ENCODE peak calls at places on chromosomes 4 and X, in ten cellular contexts. R is mucosa of descending colon, K is tibial nerve, F is endothelial cell of umbilical vein, Y is body of pancreas, U is OCI-LY7, B is Calu3, T is ovary, G is fibroblast of lung, D is mesothelial cell of epicardium. Z is an unnamed sample.

GRCh38 chr4:83993774-83994173 is 457.9 kb downstream of the GPAT3 start:
- DNase-seq in U (peak; percentile 3), B (no peak), Y (no peak), T (no peak), R (no peak), D (no peak), F (no peak), K (no peak), G (no peak), Z (no peak)

GRCh38 chrX:109782994-109783711 is 50.1 kb upstream of the ACSL4 start:
- DNase-seq in Y (no peak), B (no peak), U (no peak), G (no peak), F (peak; percentile 1), T (no peak), D (no peak), R (no peak), K (no peak), Z (no peak)

GRCh38 chrX:17584248-17584681 is 153.0 kb upstream of the SCML1 start:
- DNase-seq in K (no peak), G (peak; percentile 27), B (no peak), U (no peak), R (no peak), D (no peak), F (no peak), Y (no peak), T (no peak), Z (no peak)

GRCh38 chr4:77600521-77601451 is 4.8 kb upstream of the CXCL13 start:
- DNase-seq in U (peak; percentile 59), Y (peak; percentile 62), B (peak; percentile 38), G (peak; percentile 52), K (no peak), T (no peak), F (peak; percentile 29), R (no peak), D (no peak), Z (no peak)

GRCh38 chrX:22922961-22923360 is 76.8 kb upstream of the DDX53 start:
- DNase-seq in F (no peak), R (no peak), U (no peak), G (peak; percentile 88), B (no peak), K (no peak), Y (no peak), D (no peak), T (no peak), Z (no peak)

GRCh38 chrX:11480626-11481025 is 185.1 kb downstream of the ARHGAP6 start:
- DNase-seq in U (no peak), K (no peak), F (peak; percentile 70), Y (no peak), R (no peak), D (no peak), B (no peak), G (no peak), T (no peak), Z (no peak)

GRCh38 chr4:103095080-103095479 is 4.6 kb downstream of the BDH2 start:
- DNase-seq in B (no peak), U (no peak), T (no peak), G (no peak), R (no peak), D (no peak), K (no peak), F (no peak), Y (no peak), Z (no peak)

GRCh38 chr4:150096625-150097024 is 18.4 kb downstream of the DCLK2 start:
- DNase-seq in Y (no peak), D (no peak), K (no peak), T (no peak), U (no peak), G (no peak), F (no peak), B (no peak), R (no peak), Z (no peak)

GRCh38 chrX:46444011-46444410 is 101.2 kb downstream of the ZNF674 start:
- DNase-seq in Y (no peak), U (no peak), F (peak; percentile 78), T (no peak), R (no peak), G (peak; percentile 84), B (peak; percentile 36), D (no peak), K (no peak), Z (no peak)

GRCh38 chrX:46180258-46180687 is 364.9 kb downstream of the ZNF674 start:
- DNase-seq in B (peak; percentile 48), R (no peak), Y (no peak), U (no peak), K (no peak), F (no peak), G (peak; percentile 56), T (no peak), D (no peak), Z (no peak)

DNA sequence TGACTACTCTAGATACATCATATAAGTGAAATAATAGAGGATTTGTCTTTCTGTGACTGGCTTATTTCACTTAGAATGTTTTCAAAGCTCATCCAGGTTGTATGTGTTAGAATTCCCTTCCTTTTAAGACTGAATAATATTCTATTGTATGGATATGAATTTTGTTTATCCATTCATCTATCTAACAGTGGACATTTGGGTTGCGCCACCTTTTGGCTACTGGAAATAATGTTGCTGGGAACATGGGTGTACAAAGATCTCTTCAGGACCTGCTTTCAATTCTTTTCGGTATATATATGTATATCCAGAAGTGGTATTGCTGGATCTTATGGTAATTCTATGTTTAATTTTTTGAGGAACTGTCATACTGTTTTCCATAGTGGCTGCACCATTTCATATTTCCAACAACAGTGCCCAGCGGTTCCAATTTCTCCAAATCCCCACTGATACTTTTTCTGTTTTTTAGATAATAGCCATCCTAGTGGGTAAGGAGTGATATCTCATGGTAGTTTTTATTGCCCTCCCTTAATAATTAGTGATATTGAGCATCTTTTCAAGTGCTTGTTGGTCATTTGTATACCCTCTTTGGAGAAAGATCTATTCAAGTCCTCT is 3.4 kb upstream of the SCD5 start:
- DNase-seq in K (no peak), R (no peak), T (no peak), F (peak; percentile 63), U (peak; percentile 12), G (peak; percentile 59), Y (peak; percentile 58), B (peak; percentile 37), D (no peak), Z (no peak)
- TF ChIP-seq CTCF in K (peak; percentile 38), R (no peak), T (no peak), F (peak; percentile 42), U (peak; percentile 75), G (peak; percentile 59), Y (peak; percentile 35), B (no peak), D (no peak), Z (no peak)

GRCh38 chr4:185773419-185773818 is 38.6 kb downstream of the SORBS2 start:
- DNase-seq in K (no peak), R (no peak), B (no peak), T (no peak), G (no peak), Y (peak; percentile 88), F (peak; percentile 74), D (no peak), U (no peak), Z (no peak)

GRCh38 chr4:185775792-185776555 is 36.0 kb downstream of the SORBS2 start:
- DNase-seq in B (no peak), T (no peak), F (no peak), R (no peak), G (no peak), U (no peak), D (no peak), Y (no peak), K (no peak), Z (no peak)

GRCh38 chr4:185774076-185774731 is 37.8 kb downstream of the SORBS2 start:
- DNase-seq in T (no peak), Y (peak; percentile 48), K (no peak), D (no peak), U (no peak), G (no peak), B (no peak), R (no peak), F (peak; percentile 53), Z (no peak)

GRCh38 chr4:185772391-185773093 is 39.5 kb downstream of the SORBS2 start:
- DNase-seq in G (no peak), U (no peak), D (no peak), T (no peak), K (no peak), Y (peak; percentile 50), R (no peak), F (peak; percentile 56), B (no peak), Z (no peak)

GRCh38 chr4:185774815-185775684 is 36.9 kb downstream of the SORBS2 start:
- DNase-seq in R (no peak), F (peak; percentile 92), U (no peak), G (peak; percentile 82), Y (peak; percentile 70), B (peak; percentile 49), D (no peak), K (no peak), T (no peak), Z (no peak)
- TF ChIP-seq CTCF in R (no peak), F (no peak), U (no peak), G (peak; percentile 24), Y (no peak), B (no peak), D (no peak), K (no peak), T (no peak), Z (no peak)

DNA sequence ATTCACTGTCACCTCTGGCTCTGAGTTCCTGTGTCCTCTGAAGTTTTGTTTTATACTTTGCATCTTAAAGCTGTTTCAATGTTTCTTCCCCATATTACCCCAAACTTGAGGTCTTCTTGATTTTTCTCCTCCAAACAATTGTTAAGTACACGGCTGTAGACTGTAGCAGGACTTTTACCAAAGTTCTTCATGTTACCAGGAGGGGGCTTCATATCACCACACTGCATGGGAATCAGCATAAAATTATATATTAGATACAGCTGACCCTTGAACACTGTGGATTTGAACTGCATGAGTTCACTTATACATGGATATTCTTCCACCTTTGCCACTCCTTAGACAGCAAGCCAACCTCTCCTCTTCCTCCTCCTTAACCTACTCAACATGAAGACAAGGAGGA is 56.6 kb downstream of the SPATA18 start:
- DNase-seq in G (no peak), U (peak; percentile 1), R (no peak), F (no peak), K (no peak), T (no peak), Y (no peak), D (no peak), B (no peak), Z (no peak)
- TF ChIP-seq CTCF in G (no peak), U (peak; percentile 40), R (no peak), F (no peak), K (no peak), T (no peak), Y (no peak), D (no peak), B (no peak), Z (no peak)

DNA sequence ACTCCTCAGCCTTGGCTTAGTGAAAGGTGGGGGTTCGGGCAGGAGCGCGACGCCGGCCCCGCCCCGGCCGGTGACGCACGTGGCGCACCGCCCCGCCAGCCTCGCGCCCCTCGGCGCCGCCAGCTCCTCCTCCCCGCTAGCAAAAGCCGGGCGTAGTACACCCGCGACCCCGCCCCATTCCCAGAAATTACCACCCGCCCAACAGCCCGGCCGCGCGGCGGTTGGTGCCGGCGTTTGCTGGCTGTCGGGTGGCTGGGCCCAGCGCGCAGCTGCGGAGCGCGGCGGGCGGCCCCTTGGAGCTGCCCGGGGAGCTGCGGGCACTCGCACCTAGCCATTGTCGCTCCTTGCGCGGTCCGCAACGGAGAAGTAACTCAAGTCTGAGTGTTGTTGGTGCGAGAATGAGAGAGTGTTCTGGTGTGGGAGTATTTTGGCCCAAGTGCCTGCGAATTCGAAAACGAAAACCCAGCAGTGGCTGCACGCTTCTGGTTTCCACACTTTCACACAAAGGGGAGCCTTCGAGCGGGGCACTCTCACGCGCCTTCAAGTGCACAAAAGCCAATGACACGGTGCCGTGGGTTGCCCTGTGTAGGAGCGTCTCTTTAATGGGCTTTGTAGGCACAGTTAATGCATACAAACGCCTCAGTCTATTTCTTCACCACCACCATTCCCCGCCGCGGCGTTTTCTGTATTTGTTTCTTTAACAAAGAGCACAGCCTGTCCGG is 1.0 kb upstream of the ELF2 start:
- DNase-seq in Y (peak; percentile 97), U (peak; percentile 95), K (peak; percentile 89), T (peak; percentile 94), B (peak; percentile 93), F (peak; percentile 96), G (peak; percentile 94), R (peak; percentile 97), D (peak; percentile 97), Z (peak; percentile 74)
- TF ChIP-seq CTCF in Y (no peak), U (no peak), K (no peak), T (no peak), B (no peak), F (no peak), G (no peak), R (no peak), D (no peak), Z (no peak)